ENCODE peak calls at places on chromosomes 2 and 18, in nine cellular contexts. E, Y, O, W, A, S, L, R and N are unnamed samples. For H3K4me1, the result is how much of the 10 kb centered on the place peaks cover.

GRCh38 chr2:53516650-53517049 is 251.0 kb upstream of the CHAC2 start:
- DNase-seq in E (no peak), Y (no peak), O (no peak), W (no peak), A (no peak), S (no peak), L (no peak), R (no peak), N (no peak)

GRCh38 chr18:78957140-78957539 is 22.5 kb upstream of the SALL3 start:
- DNase-seq in E (no peak), Y (no peak), O (no peak), W (no peak), A (no peak), S (no peak), L (no peak), R (no peak), N (no peak)

GRCh38 chr18:24616638-24617037 is 156.2 kb downstream of the HRH4 start:
- DNase-seq in E (no peak), Y (no peak), O (no peak), W (no peak), A (no peak), S (no peak), L (no peak), R (no peak), N (no peak)

GRCh38 chr2:188524519-188525113 is 232.9 kb downstream of the GULP1 start:
- DNase-seq in E (peak), Y (peak), O (peak), W (peak), A (no peak), S (peak), L (no peak), R (peak), N (peak)

GRCh38 chr2:220787251-220787650 is 784.9 kb downstream of the EPHA4 start:
- DNase-seq in E (peak), Y (no peak), O (no peak), W (no peak), A (no peak), S (no peak), L (no peak), R (no peak), N (no peak)

GRCh38 chr2:108354171-108354570 is 23.6 kb upstream of the SULT1C4 start:
- DNase-seq in E (peak), Y (no peak), O (no peak), W (no peak), A (no peak), S (no peak), L (no peak), R (no peak), N (no peak)

GRCh38 chr2:174836345-174836999 is 72.2 kb upstream of the CHRNA1 start:
- DNase-seq in E (peak), Y (no peak), O (no peak), W (peak), A (no peak), S (no peak), L (no peak), R (peak), N (no peak)

GRCh38 chr2:98634406-98635092 is 26.2 kb downstream of the UNC50 start:
- DNase-seq in E (peak), Y (no peak), O (peak), W (peak), A (peak), S (no peak), L (no peak), R (peak), N (no peak)

GRCh38 chr2:8529706-8530277 is 152.1 kb upstream of the ID2 start:
- DNase-seq in E (no peak), Y (no peak), O (no peak), W (no peak), A (no peak), S (no peak), L (no peak), R (no peak), N (peak)

GRCh38 chr2:61536723-61537581 is 1.2 kb downstream of the XPO1 start:
- DNase-seq in E (peak), Y (peak), O (peak), W (peak), A (peak), S (peak), L (peak), R (peak), N (peak)

GRCh38 chr18:28961669-28962228 is 784.8 kb upstream of the CDH2 start:
- DNase-seq in E (peak), Y (peak), O (peak), W (peak), A (peak), S (peak), L (no peak), R (peak), N (no peak)

GRCh38 chr2:173851256-173851655 is 113.9 kb downstream of the SP3 start:
- DNase-seq in E (no peak), Y (no peak), O (no peak), W (no peak), A (no peak), S (no peak), L (no peak), R (no peak), N (peak)

GRCh38 chr2:54461251-54461650 is 5.1 kb downstream of the SPTBN1 start:
- DNase-seq in E (peak), Y (no peak), O (no peak), W (no peak), A (no peak), S (no peak), L (no peak), R (no peak), N (no peak)

GRCh38 chr2:3692375-3692774 is 11.0 kb upstream of the DCDC2C start:
- DNase-seq in E (no peak), Y (no peak), O (peak), W (peak), A (peak), S (peak), L (no peak), R (peak), N (no peak)

GRCh38 chr2:158914066-158914465 is 54.4 kb upstream of the TANC1 start:
- DNase-seq in E (no peak), Y (no peak), O (no peak), W (no peak), A (no peak), S (no peak), L (no peak), R (no peak), N (no peak)

GRCh38 chr2:96342085-96342484 is 6.5 kb downstream of the NCAPH start:
- DNase-seq in E (peak), Y (no peak), O (peak), W (peak), A (no peak), S (no peak), L (no peak), R (peak), N (no peak)

GRCh38 chr2:170502400-170503135 is 212.6 kb upstream of the SP5 start:
- DNase-seq in E (no peak), Y (no peak), O (no peak), W (no peak), A (no peak), S (no peak), L (no peak), R (no peak), N (no peak)

GRCh38 chr2:239734436-239735005 is 290.6 kb downstream of the NDUFA10 start:
- DNase-seq in E (no peak), Y (no peak), O (no peak), W (no peak), A (no peak), S (no peak), L (no peak), R (no peak), N (no peak)

GRCh38 chr18:35355140-35355618 is 11.0 kb upstream of the ZNF24 start:
- DNase-seq in E (peak), Y (peak), O (peak), W (no peak), A (peak), S (peak), L (peak), R (peak), N (peak)

GRCh38 chr2:240137596-240138274 is 1.6 kb upstream of the COPS9 start:
- DNase-seq in E (no peak), Y (no peak), O (no peak), W (no peak), A (no peak), S (no peak), L (no peak), R (no peak), N (no peak)

GRCh38 chr2:46803551-46803885 is 112.1 kb downstream of the MCFD2 start:
- DNase-seq in E (no peak), Y (no peak), O (no peak), W (no peak), A (no peak), S (no peak), L (no peak), R (no peak), N (no peak)

GRCh38 chr2:48146552-48146951 is 240.3 kb upstream of the FBXO11 start:
- DNase-seq in E (no peak), Y (no peak), O (no peak), W (no peak), A (no peak), S (no peak), L (no peak), R (no peak), N (no peak)

GRCh38 chr2:178859760-178860159 is 52.5 kb upstream of the TTN start:
- DNase-seq in E (no peak), Y (peak), O (no peak), W (no peak), A (no peak), S (no peak), L (no peak), R (no peak), N (no peak)

GRCh38 chr18:79151191-79151590 is 82.0 kb downstream of the ATP9B start:
- DNase-seq in E (no peak), Y (no peak), O (no peak), W (no peak), A (no peak), S (no peak), L (no peak), R (no peak), N (no peak)

GRCh38 chr2:206084870-206085741 is 868 bp downstream of the INO80D start:
- DNase-seq in E (peak), Y (peak), O (no peak), W (no peak), A (peak), S (peak), L (peak), R (peak), N (peak)

GRCh38 chr18:45383228-45383627 is 232.0 kb upstream of the SLC14A2 start:
- DNase-seq in E (no peak), Y (no peak), O (no peak), W (no peak), A (no peak), S (no peak), L (no peak), R (no peak), N (no peak)

GRCh38 chr18:51053822-51054221 is 23.8 kb downstream of the SMAD4 start:
- DNase-seq in E (no peak), Y (no peak), O (no peak), W (no peak), A (no peak), S (no peak), L (no peak), R (peak), N (no peak)

GRCh38 chr2:235398321-235398720 is 95.5 kb upstream of the AGAP1 start:
- DNase-seq in E (peak), Y (no peak), O (no peak), W (no peak), A (no peak), S (no peak), L (no peak), R (no peak), N (no peak)

GRCh38 chr18:905948-906415 is 1.3 kb downstream of the ADCYAP1 start:
- DNase-seq in E (no peak), Y (no peak), O (no peak), W (no peak), A (no peak), S (no peak), L (no peak), R (no peak), N (no peak)
- H3K4me1 ChIP-seq in E (under half), Y (under half), O (under half), W (under half), A (under half), S (under half), L (under half), R (under half), N (under half)

DNA sequence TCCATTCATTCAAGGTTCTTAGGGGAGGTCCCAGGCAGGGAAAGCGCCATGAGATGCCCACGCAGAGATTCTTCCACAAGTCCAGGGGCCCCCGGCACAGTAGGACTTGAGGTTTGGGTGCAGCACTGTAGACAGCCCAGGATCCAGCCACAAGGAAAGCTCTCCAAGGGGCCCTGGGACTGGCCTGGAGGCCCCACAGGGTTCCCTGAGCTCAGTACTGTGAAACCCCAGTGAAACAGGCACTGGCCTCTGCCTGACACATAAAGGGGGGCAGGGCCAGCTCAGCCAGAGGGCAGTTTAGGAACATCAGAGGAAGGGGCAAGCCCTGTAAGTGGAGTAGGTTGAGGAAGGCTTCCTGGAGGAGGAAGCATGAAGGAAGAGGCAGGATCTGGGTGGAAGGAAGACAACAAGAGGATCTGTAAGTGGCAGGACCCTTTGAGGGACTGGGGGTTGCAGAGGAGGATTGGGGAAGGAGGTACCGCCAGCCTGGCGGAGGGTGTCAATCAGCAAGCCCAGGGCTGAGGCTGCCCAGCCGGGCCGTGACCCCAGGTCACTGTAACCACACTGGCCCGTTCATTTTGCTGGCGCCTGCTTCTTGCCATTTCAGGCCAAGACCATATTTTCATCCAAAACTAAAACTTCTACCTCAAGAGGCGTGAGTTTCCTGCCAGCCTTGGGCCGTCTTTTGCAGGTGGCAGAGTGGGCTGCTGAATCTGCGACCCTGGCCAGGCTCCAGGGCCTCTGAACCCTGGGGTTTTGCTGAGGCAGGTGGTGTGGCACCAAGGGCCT is 175.2 kb downstream of the SMAD7 start:
- DNase-seq in E (no peak), Y (no peak), O (no peak), W (no peak), A (no peak), S (no peak), L (no peak), R (no peak), N (no peak)
- H3K4me1 ChIP-seq in E (under half), Y (under half), O (under half), W (under half), A (under half), S (half or more), L (under half), R (under half), N (under half)

GRCh38 chr2:68252407-68253210 is at the start of gene PPP3R1:
- DNase-seq in E (peak), Y (peak), O (peak), W (peak), A (peak), S (peak), L (peak), R (peak), N (peak)

GRCh38 chr2:68250652-68251186 is 1.6 kb downstream of the PPP3R1 start:
- DNase-seq in E (no peak), Y (no peak), O (no peak), W (no peak), A (no peak), S (no peak), L (no peak), R (no peak), N (no peak)

GRCh38 chr2:68250196-68250595 is 2.1 kb downstream of the PPP3R1 start:
- DNase-seq in E (no peak), Y (no peak), O (no peak), W (no peak), A (no peak), S (no peak), L (no peak), R (no peak), N (no peak)

GRCh38 chr2:68251855-68252406 is 401 bp downstream of the PPP3R1 start:
- DNase-seq in E (peak), Y (no peak), O (no peak), W (no peak), A (peak), S (peak), L (peak), R (peak), N (peak)

DNA sequence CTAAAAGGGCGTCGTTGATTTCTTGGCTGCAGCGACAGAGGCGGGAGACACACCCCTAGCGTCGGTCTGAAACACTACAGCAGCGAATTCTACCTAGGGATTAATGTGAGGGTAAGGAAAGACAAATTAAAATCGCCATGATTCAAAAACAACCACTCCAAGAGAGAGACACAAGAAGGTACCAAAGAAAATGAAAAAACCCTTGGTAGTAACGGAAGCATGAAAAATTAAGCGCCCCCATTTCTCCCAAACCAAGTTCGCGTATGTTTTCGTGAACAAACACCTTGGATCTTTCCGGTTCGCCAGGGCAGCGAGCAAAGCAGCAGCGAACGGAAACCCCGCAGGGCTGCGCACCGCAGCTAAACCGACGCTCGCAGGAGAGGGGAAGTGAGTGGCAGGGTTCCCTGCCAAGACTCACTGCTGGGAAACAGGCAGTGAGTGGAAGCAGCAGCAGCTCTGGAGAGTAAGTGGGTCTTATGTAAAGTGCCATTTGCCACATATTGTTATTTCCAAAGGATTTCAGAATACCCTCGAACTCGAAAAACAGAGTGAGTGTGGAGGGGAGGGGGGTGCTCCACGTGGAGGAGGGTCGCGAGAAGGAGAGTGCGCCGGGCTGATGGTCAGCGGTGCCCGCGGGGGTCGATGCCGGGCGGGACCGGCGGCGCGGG is 1.0 kb downstream of the PPP3R1 start:
- DNase-seq in E (peak), Y (peak), O (peak), W (peak), A (peak), S (peak), L (peak), R (peak), N (peak)
- H3K4me1 ChIP-seq in E (under half), Y (under half), O (half or more), W (under half), A (under half), S (under half), L (half or more), R (under half), N (under half)

DNA sequence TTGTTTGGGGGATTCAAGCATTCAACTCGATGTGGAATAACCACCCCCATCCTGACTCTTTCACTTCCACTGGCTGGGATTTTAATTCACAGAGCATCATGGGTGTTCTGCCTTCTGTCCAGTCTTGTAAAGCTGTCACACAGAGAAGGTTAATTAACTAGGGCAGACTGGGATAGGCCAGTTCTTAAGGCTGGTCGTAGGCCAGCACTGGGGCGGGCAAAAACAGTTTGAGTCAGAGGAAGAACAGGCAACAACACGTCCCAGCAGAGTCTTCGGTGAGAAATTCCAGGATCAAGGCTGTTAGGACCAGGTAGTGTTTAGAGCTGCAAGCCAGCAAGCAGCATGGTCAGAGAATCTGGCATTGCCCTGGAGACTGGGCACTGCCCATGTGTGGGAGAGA is 4.0 kb upstream of the RNF152 start:
- DNase-seq in E (no peak), Y (peak), O (no peak), W (no peak), A (peak), S (peak), L (no peak), R (no peak), N (peak)
- H3K4me1 ChIP-seq in E (under half), Y (under half), O (under half), W (under half), A (under half), S (under half), L (under half), R (under half), N (under half)

DNA sequence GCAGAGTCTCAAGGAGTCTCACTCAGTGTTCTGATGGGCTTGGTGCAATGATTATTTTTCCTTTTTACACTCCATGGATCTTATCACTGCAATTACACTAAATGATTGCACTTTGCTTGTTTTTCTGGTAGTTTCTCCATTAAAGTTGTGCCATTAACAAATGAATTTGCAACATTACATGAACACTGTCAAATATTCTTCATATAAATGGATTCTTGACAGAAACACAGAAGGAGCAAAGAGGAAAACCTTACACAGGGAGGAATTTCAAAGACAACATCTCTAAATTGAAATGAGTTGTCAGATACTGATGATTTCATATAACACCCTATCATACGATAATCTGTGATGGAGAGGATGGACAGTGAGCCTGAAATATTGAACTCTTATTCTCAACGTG is 65.4 kb upstream of the CHST9 start:
- DNase-seq in E (no peak), Y (no peak), O (no peak), W (no peak), A (no peak), S (no peak), L (no peak), R (no peak), N (no peak)
- H3K4me1 ChIP-seq in E (under half), Y (under half), O (under half), W (under half), A (under half), S (under half), L (under half), R (under half), N (under half)

DNA sequence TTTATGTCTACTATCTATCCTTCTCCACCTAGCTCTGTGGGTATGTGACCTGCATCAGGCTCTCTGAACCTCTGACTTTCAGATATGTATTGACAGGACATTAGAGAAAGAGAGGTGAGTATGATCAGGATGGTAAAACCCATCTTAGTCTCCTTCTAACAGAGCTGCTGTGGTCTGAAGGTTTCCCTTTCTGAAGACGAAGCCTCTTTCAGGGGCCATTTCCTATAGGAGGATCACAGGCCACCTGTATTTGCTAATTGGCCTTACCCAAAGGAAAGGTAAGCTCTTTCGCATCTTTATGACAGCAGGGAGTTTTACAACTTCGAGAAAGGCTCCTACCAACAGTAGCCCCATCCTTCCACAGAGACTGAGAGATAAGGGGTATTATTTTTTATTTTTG is 442.9 kb downstream of the KCNJ3 start:
- DNase-seq in E (no peak), Y (no peak), O (no peak), W (no peak), A (no peak), S (no peak), L (no peak), R (no peak), N (no peak)
- H3K4me1 ChIP-seq in E (under half), Y (under half), O (under half), W (under half), A (under half), S (under half), L (under half), R (under half), N (under half)

GRCh38 chr2:119231975-119232665 is 8.5 kb downstream of the STEAP3 start:
- DNase-seq in E (peak), Y (no peak), O (no peak), W (no peak), A (no peak), S (no peak), L (no peak), R (no peak), N (no peak)

GRCh38 chr2:119230630-119231185 is 7.1 kb downstream of the STEAP3 start:
- DNase-seq in E (no peak), Y (no peak), O (no peak), W (no peak), A (no peak), S (no peak), L (no peak), R (no peak), N (no peak)

GRCh38 chr2:119234021-119235019 is 10.7 kb downstream of the STEAP3 start:
- DNase-seq in E (no peak), Y (no peak), O (peak), W (no peak), A (peak), S (peak), L (no peak), R (no peak), N (no peak)

GRCh38 chr2:119232666-119232993 is 9.0 kb downstream of the STEAP3 start:
- DNase-seq in E (no peak), Y (no peak), O (no peak), W (no peak), A (no peak), S (no peak), L (no peak), R (no peak), N (no peak)

GRCh38 chr2:119233326-119234020 is 9.8 kb downstream of the STEAP3 start:
- DNase-seq in E (peak), Y (no peak), O (no peak), W (no peak), A (no peak), S (no peak), L (no peak), R (no peak), N (no peak)
- H3K4me1 ChIP-seq in E (under half), Y (under half), O (under half), W (under half), A (under half), S (under half), L (under half), R (under half), N (under half)